ENCODE peak calls at places on chromosomes 4 and X, in six cellular contexts. V, Q, U, P, F and Z are unnamed samples.

GRCh38 chr4:125891597-125892258 is 577.0 kb downstream of the FAT4 start:
- DNase-seq in V (no peak), Q (no peak), U (peak), P (no peak), F (peak), Z (no peak)

GRCh38 chrX:27767387-27767786 is 40.4 kb upstream of the MAGEB10 start:
- DNase-seq in V (no peak), Q (no peak), U (no peak), P (no peak), F (no peak), Z (no peak)

GRCh38 chr4:13762126-13762525 is 134.6 kb upstream of the BOD1L1 start:
- DNase-seq in V (no peak), Q (no peak), U (no peak), P (no peak), F (peak), Z (no peak)

GRCh38 chr4:151687021-151687640 is 73.7 kb downstream of the GATB start:
- DNase-seq in V (no peak), Q (no peak), U (peak), P (no peak), F (no peak), Z (no peak)

GRCh38 chrX:22351966-22352365 is 79.3 kb downstream of the CBLL2 start:
- DNase-seq in V (no peak), Q (no peak), U (no peak), P (no peak), F (no peak), Z (no peak)

GRCh38 chr4:21507439-21507838 is 441.1 kb downstream of the KCNIP4 start:
- DNase-seq in V (no peak), Q (no peak), U (peak), P (no peak), F (no peak), Z (no peak)

GRCh38 chr4:150250998-150251651 is 172.9 kb downstream of the DCLK2 start:
- DNase-seq in V (peak), Q (no peak), U (no peak), P (peak), F (no peak), Z (no peak)

GRCh38 chrX:12891915-12892506 is 14.4 kb upstream of the TLR8 start:
- DNase-seq in V (peak), Q (no peak), U (no peak), P (no peak), F (no peak), Z (no peak)

GRCh38 chrX:74492720-74493201 is 71.5 kb downstream of the SLC16A2 start:
- DNase-seq in V (no peak), Q (no peak), U (no peak), P (no peak), F (no peak), Z (no peak)

GRCh38 chr4:74335341-74336019 is 27.2 kb downstream of the EPGN start:
- DNase-seq in V (no peak), Q (no peak), U (no peak), P (no peak), F (no peak), Z (no peak)

GRCh38 chrX:30538271-30538670 is 39.3 kb downstream of the TASL start:
- DNase-seq in V (no peak), Q (no peak), U (no peak), P (no peak), F (no peak), Z (no peak)

GRCh38 chrX:64975491-64975890 is 759 bp downstream of the ZC4H2 start:
- DNase-seq in V (peak), Q (peak), U (no peak), P (no peak), F (peak), Z (peak)

GRCh38 chr4:141858437-141858836 is 222.1 kb downstream of the IL15 start:
- DNase-seq in V (no peak), Q (no peak), U (no peak), P (no peak), F (no peak), Z (no peak)

GRCh38 chrX:132956421-132957210 is 1.8 kb downstream of the HS6ST2 start:
- DNase-seq in V (no peak), Q (no peak), U (no peak), P (no peak), F (no peak), Z (no peak)

GRCh38 chr4:128288689-128289106 is 1.1 kb upstream of the PGRMC2 start:
- DNase-seq in V (no peak), Q (no peak), U (no peak), P (no peak), F (peak), Z (no peak)

GRCh38 chrX:116961872-116962582 is 499.3 kb upstream of the CT83 start:
- DNase-seq in V (no peak), Q (no peak), U (no peak), P (no peak), F (peak), Z (no peak)

GRCh38 chr4:53633608-53634007 is 42.3 kb upstream of the LNX1 start:
- DNase-seq in V (no peak), Q (no peak), U (no peak), P (no peak), F (no peak), Z (no peak)

GRCh38 chrX:11464836-11465458 is 171.7 kb downstream of the AMELX start:
- DNase-seq in V (no peak), Q (no peak), U (no peak), P (no peak), F (no peak), Z (no peak)

GRCh38 chrX:40891798-40892197 is 156.5 kb upstream of the MED14 start:
- DNase-seq in V (no peak), Q (no peak), U (no peak), P (no peak), F (no peak), Z (no peak)